ENCODE peak calls at places on chromosomes 11 and 22, in ten cellular contexts. T, U, E, I, J, O, H, M, F and L are unnamed samples.

GRCh38 chr11:122085712-122086111 is 30.3 kb downstream of the BLID start:
- DNase-seq in T (no peak), U (no peak), E (no peak), I (no peak), J (no peak), O (no peak), H (no peak), M (no peak), F (no peak), L (no peak)

GRCh38 chr11:75896843-75897419 is 81.9 kb downstream of the UVRAG start:
- DNase-seq in T (no peak), U (no peak), E (no peak), I (peak), J (peak), O (no peak), H (peak), M (peak), F (peak), L (no peak)

GRCh38 chr11:131885371-131885770 is 515.0 kb downstream of the NTM start:
- DNase-seq in T (no peak), U (no peak), E (no peak), I (no peak), J (no peak), O (no peak), H (no peak), M (no peak), F (no peak), L (no peak)

GRCh38 chr11:117197516-117198456 is 1.4 kb upstream of the TAGLN start:
- DNase-seq in T (peak), U (no peak), E (no peak), I (no peak), J (no peak), O (peak), H (no peak), M (no peak), F (no peak), L (no peak)

GRCh38 chr11:80990885-80991284 is 1550.1 kb upstream of the TENM4 start:
- DNase-seq in T (no peak), U (no peak), E (no peak), I (no peak), J (peak), O (no peak), H (no peak), M (no peak), F (no peak), L (no peak)

GRCh38 chr11:19978668-19979518 is 181.4 kb downstream of the DBX1 start:
- DNase-seq in T (no peak), U (no peak), E (no peak), I (no peak), J (peak), O (peak), H (peak), M (peak), F (peak), L (peak)

GRCh38 chr11:1486054-1486825 is at the start of gene MOB2:
- DNase-seq in T (peak), U (no peak), E (no peak), I (no peak), J (no peak), O (no peak), H (no peak), M (no peak), F (no peak), L (peak)

GRCh38 chr11:122258446-122258994 is 142.5 kb upstream of the BLID start:
- DNase-seq in T (no peak), U (no peak), E (no peak), I (no peak), J (no peak), O (no peak), H (no peak), M (no peak), F (no peak), L (no peak)

GRCh38 chr11:17810736-17811135 is 76.2 kb downstream of the KCNC1 start:
- DNase-seq in T (no peak), U (no peak), E (peak), I (no peak), J (no peak), O (no peak), H (peak), M (peak), F (peak), L (no peak)

GRCh38 chr11:78074756-78075155 is 4.9 kb downstream of the NDUFC2 start:
- DNase-seq in T (no peak), U (no peak), E (no peak), I (no peak), J (no peak), O (no peak), H (no peak), M (no peak), F (no peak), L (no peak)

DNA sequence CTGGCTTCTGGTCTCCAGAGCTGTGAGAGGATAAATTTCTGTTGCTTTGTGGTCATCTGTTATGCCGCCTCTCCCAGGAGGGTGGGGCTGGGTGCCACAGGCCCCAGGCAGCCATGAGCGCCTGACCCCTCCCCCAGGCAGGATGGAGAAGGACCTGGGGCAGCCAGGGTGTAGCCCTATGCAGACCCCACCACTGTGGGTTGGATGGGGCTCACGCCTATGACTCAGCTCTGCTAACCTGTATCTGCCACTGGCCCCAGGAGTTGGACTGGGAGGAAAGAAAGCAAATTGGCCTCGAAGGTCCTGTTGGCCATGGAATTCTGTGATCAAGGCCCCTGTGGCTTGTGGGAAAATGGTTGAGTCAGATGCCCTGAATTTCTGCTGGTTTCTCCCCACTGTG is 1351.1 kb downstream of the BRD1 start:
- DNase-seq in T (no peak), U (no peak), E (no peak), I (no peak), J (no peak), O (no peak), H (no peak), M (no peak), F (no peak), L (no peak)
- TF ChIP-seq CTCF in T (no peak), U (no peak), E (no peak), I (no peak), J (no peak), O (no peak), H (no peak), M (no peak), F (no peak), L (no peak)

GRCh38 chr11:101975734-101976133 is 59.4 kb upstream of the ANGPTL5 start:
- DNase-seq in T (no peak), U (no peak), E (no peak), I (no peak), J (no peak), O (no peak), H (no peak), M (no peak), F (no peak), L (no peak)

GRCh38 chr11:101974771-101975170 is 58.4 kb upstream of the ANGPTL5 start:
- DNase-seq in T (no peak), U (no peak), E (no peak), I (no peak), J (no peak), O (no peak), H (no peak), M (no peak), F (no peak), L (no peak)

DNA sequence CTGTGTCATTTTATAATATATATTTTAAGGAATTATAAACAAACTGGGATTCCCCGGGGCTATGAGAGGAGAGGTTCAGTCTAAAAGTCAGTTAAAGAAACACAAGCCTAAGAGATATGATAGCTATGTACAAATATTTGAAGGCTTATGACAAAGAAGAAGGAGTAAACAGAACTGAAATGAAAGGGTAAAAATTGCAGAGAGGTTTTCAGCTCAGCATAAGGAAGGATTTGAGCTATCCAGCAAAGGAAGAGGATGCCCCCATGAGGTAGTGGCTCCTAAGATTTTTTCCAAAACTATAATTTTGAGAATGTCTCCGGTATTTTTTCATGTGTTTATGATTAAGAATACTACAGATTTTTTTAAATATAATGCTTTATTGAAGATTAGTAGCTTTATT is 57.9 kb upstream of the ANGPTL5 start:
- DNase-seq in T (no peak), U (no peak), E (no peak), I (no peak), J (no peak), O (no peak), H (peak), M (no peak), F (no peak), L (no peak)
- TF ChIP-seq CTCF in T (no peak), U (peak), E (peak), I (no peak), J (no peak), O (no peak), H (peak), M (peak), F (no peak), L (no peak)

GRCh38 chr22:32119568-32120235 is 39.4 kb downstream of the C22orf42 start:
- DNase-seq in T (no peak), U (no peak), E (no peak), I (no peak), J (no peak), O (no peak), H (no peak), M (no peak), F (no peak), L (no peak)
- TF ChIP-seq CTCF in T (no peak), U (no peak), E (no peak), I (no peak), J (no peak), O (no peak), H (no peak), M (no peak), F (no peak), L (no peak)

GRCh38 chr11:112004389-112004788 is 20.8 kb upstream of the DLAT start:
- DNase-seq in T (no peak), U (no peak), E (no peak), I (no peak), J (no peak), O (no peak), H (no peak), M (no peak), F (no peak), L (peak)
- TF ChIP-seq CTCF in T (no peak), U (no peak), E (no peak), I (peak), J (peak), O (no peak), H (peak), M (no peak), F (peak), L (peak)

GRCh38 chr11:60634151-60634550 is 65.3 kb upstream of the MS4A8 start:
- DNase-seq in T (no peak), U (no peak), E (no peak), I (no peak), J (no peak), O (no peak), H (no peak), M (no peak), F (no peak), L (peak)
- TF ChIP-seq CTCF in T (peak), U (peak), E (no peak), I (peak), J (peak), O (no peak), H (no peak), M (peak), F (no peak), L (peak)

GRCh38 chr22:49817359-49817758 is 10.3 kb downstream of the BRD1 start:
- DNase-seq in T (no peak), U (no peak), E (no peak), I (no peak), J (no peak), O (no peak), H (no peak), M (no peak), F (no peak), L (no peak)
- TF ChIP-seq CTCF in T (no peak), U (no peak), E (no peak), I (no peak), J (no peak), O (no peak), H (no peak), M (no peak), F (no peak), L (no peak)